ENCODE peak calls at places on chromosomes 11 and 22, in eight cellular contexts. One of them, this sample, is unnamed.
A peak's percentile ranks its signal among the peaks of the same experiment; 100 is the strongest.

GRCh38 chr22:45896153-45896951 is 80.6 kb downstream of the WNT7B start:
- DNase-seq in lower leg skin: no peak
- DNase-seq in WERI-Rb-1: no peak
- DNase-seq in heart right ventricle: peak; percentile 13
- DNase-seq in dorsolateral prefrontal cortex: no peak
- DNase-seq in SK-N-SH: no peak
- DNase-seq in fibroblast of lung: no peak
- DNase-seq in lung: peak; percentile 66
- DNase-seq in this sample: no peak

GRCh38 chr11:27254744-27255446 is 108.1 kb downstream of the CCDC34 start:
- DNase-seq in lower leg skin: no peak
- DNase-seq in dorsolateral prefrontal cortex: no peak
- DNase-seq in heart right ventricle: no peak
- DNase-seq in fibroblast of lung: peak; percentile 94
- DNase-seq in WERI-Rb-1: no peak
- DNase-seq in SK-N-SH: no peak
- DNase-seq in lung: no peak
- DNase-seq in this sample: peak; percentile 58

GRCh38 chr11:62573006-62573591 is 592 bp downstream of the EEF1G start:
- DNase-seq in fibroblast of lung: no peak
- DNase-seq in WERI-Rb-1: no peak
- DNase-seq in lung: no peak
- DNase-seq in lower leg skin: no peak
- DNase-seq in dorsolateral prefrontal cortex: no peak
- DNase-seq in heart right ventricle: no peak
- DNase-seq in SK-N-SH: peak; percentile 34
- DNase-seq in this sample: no peak

GRCh38 chr11:132139181-132139580 is 768.8 kb downstream of the NTM start:
- DNase-seq in SK-N-SH: no peak
- DNase-seq in heart right ventricle: no peak
- DNase-seq in lower leg skin: no peak
- DNase-seq in WERI-Rb-1: no peak
- DNase-seq in dorsolateral prefrontal cortex: no peak
- DNase-seq in fibroblast of lung: no peak
- DNase-seq in lung: no peak
- DNase-seq in this sample: no peak

GRCh38 chr11:12135185-12135584 is 24.8 kb downstream of the MICAL2 start:
- DNase-seq in fibroblast of lung: no peak
- DNase-seq in WERI-Rb-1: no peak
- DNase-seq in dorsolateral prefrontal cortex: no peak
- DNase-seq in lung: no peak
- DNase-seq in lower leg skin: no peak
- DNase-seq in SK-N-SH: no peak
- DNase-seq in heart right ventricle: no peak
- DNase-seq in this sample: no peak

GRCh38 chr11:100592619-100593309 is 94.3 kb upstream of the ARHGAP42 start:
- DNase-seq in SK-N-SH: no peak
- DNase-seq in lower leg skin: no peak
- DNase-seq in lung: no peak
- DNase-seq in dorsolateral prefrontal cortex: no peak
- DNase-seq in WERI-Rb-1: peak; percentile 50
- DNase-seq in fibroblast of lung: no peak
- DNase-seq in heart right ventricle: no peak
- DNase-seq in this sample: no peak

GRCh38 chr11:6927030-6927617 is 898 bp downstream of the ZNF215 start:
- DNase-seq in fibroblast of lung: peak; percentile 42
- DNase-seq in dorsolateral prefrontal cortex: no peak
- DNase-seq in SK-N-SH: no peak
- DNase-seq in lower leg skin: no peak
- DNase-seq in WERI-Rb-1: no peak
- DNase-seq in lung: no peak
- DNase-seq in heart right ventricle: no peak
- DNase-seq in this sample: no peak

GRCh38 chr22:27381552-27381951 is 420.0 kb downstream of the MN1 start:
- DNase-seq in heart right ventricle: no peak
- DNase-seq in lower leg skin: no peak
- DNase-seq in lung: peak; percentile 11
- DNase-seq in fibroblast of lung: no peak
- DNase-seq in SK-N-SH: no peak
- DNase-seq in WERI-Rb-1: no peak
- DNase-seq in dorsolateral prefrontal cortex: no peak
- DNase-seq in this sample: no peak

GRCh38 chr11:69059429-69059828 is 10.7 kb downstream of the TPCN2 start:
- DNase-seq in SK-N-SH: no peak
- DNase-seq in lung: no peak
- DNase-seq in lower leg skin: no peak
- DNase-seq in fibroblast of lung: no peak
- DNase-seq in dorsolateral prefrontal cortex: no peak
- DNase-seq in WERI-Rb-1: no peak
- DNase-seq in heart right ventricle: no peak
- DNase-seq in this sample: no peak

GRCh38 chr11:86923993-86924766 is 31.0 kb downstream of the FZD4 start:
- DNase-seq in WERI-Rb-1: no peak
- DNase-seq in fibroblast of lung: peak; percentile 70
- DNase-seq in lower leg skin: no peak
- DNase-seq in dorsolateral prefrontal cortex: no peak
- DNase-seq in heart right ventricle: no peak
- DNase-seq in lung: no peak
- DNase-seq in SK-N-SH: no peak
- DNase-seq in this sample: no peak

GRCh38 chr22:46803031-46803880 is 40.8 kb downstream of the TBC1D22A start:
- DNase-seq in SK-N-SH: peak; percentile 80
- DNase-seq in lung: peak; percentile 65
- DNase-seq in lower leg skin: no peak
- DNase-seq in fibroblast of lung: peak; percentile 14
- DNase-seq in heart right ventricle: peak; percentile 56
- DNase-seq in WERI-Rb-1: peak; percentile 66
- DNase-seq in dorsolateral prefrontal cortex: no peak
- DNase-seq in this sample: no peak

GRCh38 chr11:119759747-119760412 is 30.9 kb upstream of the NECTIN1 start:
- DNase-seq in lung: no peak
- DNase-seq in lower leg skin: no peak
- DNase-seq in heart right ventricle: no peak
- DNase-seq in SK-N-SH: no peak
- DNase-seq in fibroblast of lung: no peak
- DNase-seq in WERI-Rb-1: no peak
- DNase-seq in dorsolateral prefrontal cortex: no peak
- DNase-seq in this sample: no peak

GRCh38 chr11:134332189-134332631 is 422 bp downstream of the GLB1L2 start:
- DNase-seq in dorsolateral prefrontal cortex: no peak
- DNase-seq in SK-N-SH: peak; percentile 72
- DNase-seq in lung: no peak
- DNase-seq in WERI-Rb-1: peak; percentile 64
- DNase-seq in heart right ventricle: no peak
- DNase-seq in lower leg skin: no peak
- DNase-seq in fibroblast of lung: no peak
- DNase-seq in this sample: no peak

GRCh38 chr11:6297831-6298230 is 22.5 kb downstream of the CAVIN3 start:
- DNase-seq in fibroblast of lung: no peak
- DNase-seq in lung: no peak
- DNase-seq in dorsolateral prefrontal cortex: no peak
- DNase-seq in heart right ventricle: no peak
- DNase-seq in WERI-Rb-1: no peak
- DNase-seq in SK-N-SH: no peak
- DNase-seq in lower leg skin: no peak
- DNase-seq in this sample: no peak

GRCh38 chr22:44450503-44450902 is 47.5 kb downstream of the RTL6 start:
- DNase-seq in dorsolateral prefrontal cortex: no peak
- DNase-seq in lung: no peak
- DNase-seq in lower leg skin: no peak
- DNase-seq in SK-N-SH: no peak
- DNase-seq in fibroblast of lung: no peak
- DNase-seq in heart right ventricle: no peak
- DNase-seq in WERI-Rb-1: no peak
- DNase-seq in this sample: no peak

GRCh38 chr11:34072831-34073230 is 21.3 kb downstream of the CAPRIN1 start:
- DNase-seq in lower leg skin: no peak
- DNase-seq in heart right ventricle: no peak
- DNase-seq in fibroblast of lung: no peak
- DNase-seq in dorsolateral prefrontal cortex: no peak
- DNase-seq in lung: no peak
- DNase-seq in WERI-Rb-1: no peak
- DNase-seq in SK-N-SH: no peak
- DNase-seq in this sample: no peak

GRCh38 chr11:34585870-34586654 is 34.8 kb upstream of the EHF start:
- DNase-seq in fibroblast of lung: peak; percentile 51
- DNase-seq in lung: no peak
- DNase-seq in SK-N-SH: peak; percentile 33
- DNase-seq in heart right ventricle: no peak
- DNase-seq in lower leg skin: no peak
- DNase-seq in WERI-Rb-1: no peak
- DNase-seq in dorsolateral prefrontal cortex: no peak
- DNase-seq in this sample: peak; percentile 23

GRCh38 chr11:69424748-69425147 is 56.7 kb upstream of the LINC01488 start:
- DNase-seq in dorsolateral prefrontal cortex: no peak
- DNase-seq in fibroblast of lung: no peak
- DNase-seq in lung: no peak
- DNase-seq in SK-N-SH: no peak
- DNase-seq in WERI-Rb-1: no peak
- DNase-seq in lower leg skin: no peak
- DNase-seq in heart right ventricle: no peak
- DNase-seq in this sample: no peak

GRCh38 chr11:55655096-55655495 is 6.9 kb upstream of the OR4C6 start:
- DNase-seq in lower leg skin: no peak
- DNase-seq in WERI-Rb-1: no peak
- DNase-seq in heart right ventricle: no peak
- DNase-seq in SK-N-SH: no peak
- DNase-seq in lung: no peak
- DNase-seq in dorsolateral prefrontal cortex: no peak
- DNase-seq in fibroblast of lung: no peak
- DNase-seq in this sample: no peak

DNA sequence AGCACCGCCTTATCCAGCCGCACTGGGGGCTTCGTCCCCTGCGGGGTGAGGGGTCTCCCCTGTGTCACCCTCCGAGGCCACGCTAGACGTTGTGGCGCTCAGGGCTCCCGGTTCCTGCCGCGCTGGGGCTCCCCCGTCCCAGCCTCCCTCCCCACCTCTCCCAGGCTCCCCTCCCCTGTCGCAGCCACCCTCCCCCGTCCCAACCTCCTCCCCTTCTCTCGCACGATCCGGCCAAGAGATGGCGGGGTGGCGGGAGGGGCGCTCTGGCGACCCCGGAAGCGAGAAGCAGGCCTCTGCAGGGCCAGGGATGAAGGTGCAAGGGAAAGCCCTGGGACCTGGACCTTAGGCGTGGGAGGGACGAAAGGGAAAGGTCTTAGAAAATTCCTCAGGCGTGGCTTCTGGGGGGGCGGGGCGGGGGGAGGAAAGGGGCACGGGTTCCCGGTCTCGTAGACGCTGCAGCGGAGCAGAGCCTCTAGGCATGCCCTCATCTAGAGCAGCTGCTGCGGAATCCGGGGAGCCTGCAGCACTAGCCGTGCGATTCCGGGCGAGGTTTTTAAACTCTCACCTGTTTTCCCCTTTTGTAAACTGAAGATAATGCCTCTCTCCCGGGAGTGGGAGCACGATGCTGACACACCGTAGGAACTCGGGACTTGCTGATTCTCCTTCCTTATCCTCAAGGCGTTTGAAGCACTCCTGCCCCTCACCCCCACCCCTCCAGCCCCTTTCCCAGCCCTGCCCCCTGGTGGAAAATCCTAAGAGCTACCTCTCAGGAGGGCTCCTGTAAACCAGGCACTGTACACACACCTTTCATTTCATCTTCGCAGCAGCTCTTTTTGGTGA is 14.4 kb downstream of the KCNJ5 start:
- DNase-seq in lung: peak; percentile 58
- DNase-seq in WERI-Rb-1: no peak
- DNase-seq in dorsolateral prefrontal cortex: no peak
- DNase-seq in SK-N-SH: peak; percentile 86
- DNase-seq in lower leg skin: no peak
- DNase-seq in fibroblast of lung: peak; percentile 56
- DNase-seq in heart right ventricle: no peak
- DNase-seq in this sample: no peak
- TF ChIP-seq CTCF in lung: no peak
- TF ChIP-seq CTCF in WERI-Rb-1: peak; percentile 14
- TF ChIP-seq CTCF in dorsolateral prefrontal cortex: no peak
- TF ChIP-seq CTCF in SK-N-SH: peak; percentile 54
- TF ChIP-seq CTCF in lower leg skin: no peak
- TF ChIP-seq CTCF in fibroblast of lung: peak; percentile 46
- TF ChIP-seq CTCF in heart right ventricle: peak; percentile 42
- TF ChIP-seq CTCF in this sample: peak; percentile 44

GRCh38 chr22:40345271-40345670 is 1.0 kb upstream of the ADSL start:
- DNase-seq in lung: no peak
- DNase-seq in lower leg skin: no peak
- DNase-seq in fibroblast of lung: peak; percentile 52
- DNase-seq in WERI-Rb-1: no peak
- DNase-seq in heart right ventricle: no peak
- DNase-seq in dorsolateral prefrontal cortex: no peak
- DNase-seq in SK-N-SH: no peak
- DNase-seq in this sample: no peak
- H3K4me3 ChIP-seq in lung: no peak overlapping the region
- H3K4me3 ChIP-seq in lower leg skin: no peak overlapping the region
- H3K4me3 ChIP-seq in fibroblast of lung: peak overlapping the region; percentile 99
- H3K4me3 ChIP-seq in WERI-Rb-1: peak overlapping the region; percentile 94
- H3K4me3 ChIP-seq in heart right ventricle: peak overlapping the region; percentile 68
- H3K4me3 ChIP-seq in dorsolateral prefrontal cortex: peak overlapping the region; percentile 88
- H3K4me3 ChIP-seq in SK-N-SH: peak overlapping the region; percentile 67
- H3K4me3 ChIP-seq in this sample: peak overlapping the region; percentile 99

DNA sequence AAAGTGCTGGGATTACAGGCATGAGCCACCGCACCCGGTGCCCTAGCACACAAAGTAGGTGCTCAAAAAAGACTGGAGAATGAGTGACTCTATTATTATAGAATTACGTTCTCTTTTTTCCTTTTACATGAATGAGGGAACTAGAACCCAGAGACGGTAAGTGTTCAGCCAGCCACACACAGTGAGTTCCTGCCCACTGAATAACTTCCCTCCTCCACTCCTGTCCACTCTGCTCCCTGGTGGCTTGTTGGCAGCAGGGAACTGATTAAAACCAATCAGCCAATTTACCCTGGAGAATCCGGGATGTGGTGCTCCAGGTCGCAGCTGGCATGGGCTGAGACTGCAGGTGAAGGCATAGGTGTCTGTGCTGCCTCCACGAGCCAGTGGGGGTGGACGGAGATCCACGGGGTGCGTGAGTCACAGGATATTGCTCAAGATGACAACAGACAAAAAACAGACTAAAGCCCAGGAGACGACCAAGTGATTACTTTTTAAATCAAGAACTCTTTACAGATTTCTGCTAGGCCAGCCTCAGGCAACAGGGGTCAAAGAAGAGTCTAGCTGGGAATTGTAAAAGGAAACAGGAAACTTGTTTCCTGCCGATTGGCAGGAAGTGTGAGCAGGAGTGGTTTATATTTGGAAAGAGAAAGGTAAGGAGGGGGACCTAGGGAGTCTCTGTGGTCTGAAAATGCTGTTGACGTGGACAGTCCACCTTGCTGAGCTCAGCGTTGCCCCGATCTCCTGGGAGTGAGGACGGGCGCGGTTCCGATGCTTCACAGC is 95.2 kb upstream of the TP53I11 start:
- DNase-seq in lower leg skin: peak; percentile 82
- DNase-seq in SK-N-SH: no peak
- DNase-seq in heart right ventricle: peak; percentile 45
- DNase-seq in dorsolateral prefrontal cortex: no peak
- DNase-seq in WERI-Rb-1: no peak
- DNase-seq in fibroblast of lung: peak; percentile 48
- DNase-seq in lung: peak; percentile 48
- DNase-seq in this sample: peak; percentile 14
- TF ChIP-seq CTCF in lower leg skin: no peak
- TF ChIP-seq CTCF in SK-N-SH: peak; percentile 7
- TF ChIP-seq CTCF in heart right ventricle: peak; percentile 8
- TF ChIP-seq CTCF in dorsolateral prefrontal cortex: no peak
- TF ChIP-seq CTCF in WERI-Rb-1: no peak
- TF ChIP-seq CTCF in fibroblast of lung: peak; percentile 5
- TF ChIP-seq CTCF in lung: no peak
- TF ChIP-seq CTCF in this sample: no peak

GRCh38 chr11:129267716-129268115 is 75.6 kb upstream of the ARHGAP32 start:
- DNase-seq in SK-N-SH: no peak
- DNase-seq in dorsolateral prefrontal cortex: no peak
- DNase-seq in fibroblast of lung: no peak
- DNase-seq in heart right ventricle: no peak
- DNase-seq in lower leg skin: no peak
- DNase-seq in WERI-Rb-1: no peak
- DNase-seq in lung: no peak
- DNase-seq in this sample: no peak
- H3K4me3 ChIP-seq in SK-N-SH: no peak overlapping the region
- H3K4me3 ChIP-seq in dorsolateral prefrontal cortex: no peak overlapping the region
- H3K4me3 ChIP-seq in fibroblast of lung: no peak overlapping the region
- H3K4me3 ChIP-seq in heart right ventricle: no peak overlapping the region
- H3K4me3 ChIP-seq in lower leg skin: no peak overlapping the region
- H3K4me3 ChIP-seq in WERI-Rb-1: no peak overlapping the region
- H3K4me3 ChIP-seq in lung: no peak overlapping the region
- H3K4me3 ChIP-seq in this sample: no peak overlapping the region